ENCODE peak calls at places on chromosomes 11 and 22, in nine cellular contexts. H is ovary; C is osteocyte; G is endothelial cell; M is activated CD8-positive, alpha-beta T cell treated with anti-CD3 and anti-CD28 coated beads for 36 hours; Y is cardiac muscle cell; Z is stimulated activated naive CD4-positive, alpha-beta T cell; V is T-helper 17 cell; W is midbrain. T is an unnamed sample.

GRCh38 chr11:67613960-67614715 is 7.4 kb downstream of the NDUFV1 start:
- DNase-seq in Z (peak), M (peak), W (no peak), C (peak), Y (peak), H (no peak), G (peak), V (peak), T (peak)

GRCh38 chr11:126476977-126477376 is 121.5 kb downstream of the ST3GAL4 start:
- DNase-seq in Y (no peak), V (no peak), C (no peak), M (no peak), W (no peak), H (no peak), G (no peak), Z (no peak), T (no peak)

GRCh38 chr22:27358096-27358870 is 443.3 kb downstream of the MN1 start:
- DNase-seq in W (no peak), V (no peak), Y (no peak), H (no peak), C (no peak), Z (no peak), G (no peak), M (no peak), T (no peak)

GRCh38 chr11:125990244-125990643 is 44.4 kb downstream of the VSIG10L2 start:
- DNase-seq in V (no peak), G (no peak), H (peak), M (peak), Y (peak), W (no peak), Z (no peak), C (no peak), T (peak)

GRCh38 chr11:69704508-69705245 is 855 bp upstream of the FGF19 start:
- DNase-seq in W (no peak), Y (peak), M (peak), C (no peak), V (no peak), G (peak), Z (no peak), H (no peak), T (no peak)

GRCh38 chr11:64665381-64665780 is 57.6 kb downstream of the NRXN2 start:
- DNase-seq in Z (no peak), G (no peak), M (no peak), Y (no peak), W (no peak), V (no peak), H (no peak), C (no peak), T (no peak)

GRCh38 chr22:35023692-35024363 is 42.1 kb upstream of the ISX start:
- DNase-seq in Z (no peak), C (peak), V (peak), G (peak), W (peak), H (peak), M (peak), Y (peak), T (peak)

GRCh38 chr11:83545911-83546310 is 259.7 kb upstream of the CCDC90B start:
- DNase-seq in C (no peak), Z (no peak), W (peak), V (no peak), M (no peak), H (no peak), G (no peak), Y (no peak), T (no peak)

GRCh38 chr11:133082851-133083488 is 449.3 kb downstream of the OPCML start:
- DNase-seq in Z (no peak), C (peak), V (peak), M (peak), W (peak), H (no peak), G (peak), Y (peak), T (peak)

GRCh38 chr11:62974848-62975522 is 9.8 kb downstream of the SLC22A6 start:
- DNase-seq in W (no peak), C (no peak), Y (peak), H (no peak), M (peak), V (no peak), G (peak), Z (peak), T (no peak)

GRCh38 chr22:48661984-48662383 is 1165.7 kb downstream of the BRD1 start:
- DNase-seq in W (no peak), Y (no peak), M (no peak), H (no peak), C (no peak), G (no peak), V (no peak), Z (no peak), T (no peak)

GRCh38 chr11:91641153-91641552 is 583.5 kb upstream of the FAT3 start:
- DNase-seq in C (no peak), Z (no peak), W (no peak), H (no peak), V (no peak), M (no peak), G (no peak), Y (no peak), T (no peak)

GRCh38 chr11:11960687-11961086 is 47.7 kb downstream of the DKK3 start:
- DNase-seq in M (no peak), G (no peak), C (no peak), W (no peak), V (no peak), H (no peak), Z (no peak), Y (no peak), T (no peak)

GRCh38 chr11:68051191-68052136 is 12.6 kb downstream of the TCIRG1 start:
- DNase-seq in M (no peak), Z (no peak), W (no peak), Y (no peak), H (no peak), V (no peak), G (peak), C (no peak), T (no peak)

GRCh38 chr22:32745251-32745995 is 56.1 kb upstream of the TIMP3 start:
- DNase-seq in M (no peak), W (no peak), H (no peak), Z (no peak), V (no peak), G (peak), C (no peak), Y (peak), T (no peak)

GRCh38 chr22:28931844-28932561 is 48.6 kb downstream of the ZNRF3 start:
- DNase-seq in V (no peak), Z (no peak), W (no peak), H (no peak), Y (no peak), G (no peak), C (no peak), M (no peak), T (no peak)

GRCh38 chr11:4018641-4019040 is 76.0 kb upstream of the RRM1 start:
- DNase-seq in H (no peak), C (no peak), M (no peak), Z (no peak), V (no peak), G (no peak), Y (no peak), W (no peak), T (no peak)

GRCh38 chr11:65307298-65308229 is 7.1 kb upstream of the CDC42EP2 start:
- DNase-seq in G (no peak), W (no peak), V (no peak), C (no peak), Z (no peak), Y (no peak), H (no peak), M (no peak), T (no peak)

GRCh38 chr22:39679652-39680051 is 109.1 kb downstream of the CACNA1I start:
- DNase-seq in W (no peak), C (no peak), M (no peak), Y (no peak), V (no peak), Z (no peak), G (no peak), H (no peak), T (no peak)

GRCh38 chr11:82229346-82229745 is 504.3 kb downstream of the FAM181B start:
- DNase-seq in M (no peak), V (no peak), Y (peak), W (peak), H (no peak), G (no peak), C (no peak), Z (no peak), T (no peak)

GRCh38 chr11:78432058-78432515 is 14.5 kb upstream of the GAB2 start:
- DNase-seq in H (no peak), V (no peak), M (peak), W (no peak), C (no peak), G (peak), Z (no peak), Y (peak), T (peak)

GRCh38 chr11:118997627-118998387 is at the start of gene CENATAC:
- DNase-seq in M (peak), Z (peak), H (peak), C (peak), W (peak), V (peak), G (peak), Y (peak), T (peak)

T was measured in SJSA1.